ENCODE peak calls at places on chromosomes 6 and 20, in five cellular contexts. C is HL-60, R is Panc1, V is K562, D is GM12878. H is an unnamed sample.

GRCh38 chr6:2626381-2626780 is 124.3 kb downstream of the MYLK4 start:
- DNase-seq in C (no peak), R (no peak), V (no peak), D (no peak), H (no peak)

GRCh38 chr6:129312865-129313264 is 397.1 kb downstream of the ARHGAP18 start:
- DNase-seq in C (no peak), R (no peak), V (no peak), D (no peak), H (no peak)

GRCh38 chr20:44411757-44412401 is 56.4 kb downstream of the HNF4A start:
- DNase-seq in C (no peak), R (no peak), V (no peak), D (no peak), H (no peak)

GRCh38 chr6:155872961-155873360 is 417.3 kb upstream of the NOX3 start:
- DNase-seq in C (no peak), R (no peak), V (no peak), D (no peak), H (no peak)

GRCh38 chr20:1440024-1440423 is 26.6 kb downstream of the NSFL1C start:
- DNase-seq in C (no peak), R (no peak), V (peak), D (no peak), H (peak)

GRCh38 chr6:14241255-14242070 is 123.9 kb downstream of the CD83 start:
- DNase-seq in C (no peak), R (no peak), V (no peak), D (peak), H (no peak)

GRCh38 chr6:88671624-88672023 is 291.8 kb downstream of the RNGTT start:
- DNase-seq in C (no peak), R (no peak), V (no peak), D (no peak), H (no peak)

GRCh38 chr6:11613858-11614257 is 76.3 kb downstream of the TMEM170B start:
- DNase-seq in C (no peak), R (no peak), V (no peak), D (no peak), H (no peak)

GRCh38 chr6:1765160-1765900 is 155.6 kb downstream of the FOXC1 start:
- DNase-seq in C (no peak), R (no peak), V (no peak), D (no peak), H (no peak)

GRCh38 chr20:34129518-34130162 is 17.6 kb upstream of the EIF2S2 start:
- DNase-seq in C (no peak), R (peak), V (peak), D (peak), H (peak)

GRCh38 chr20:19079536-19080299 is 132.7 kb upstream of the SLC24A3 start:
- DNase-seq in C (no peak), R (no peak), V (no peak), D (no peak), H (no peak)

GRCh38 chr6:37702314-37702713 is 4.6 kb upstream of the MDGA1 start:
- DNase-seq in C (no peak), R (no peak), V (no peak), D (no peak), H (no peak)

GRCh38 chr6:1481326-1481725 is 92.0 kb downstream of the FOXF2 start:
- DNase-seq in C (no peak), R (no peak), V (no peak), D (no peak), H (no peak)

GRCh38 chr20:35306931-35307517 is 14.8 kb upstream of the FAM83C start:
- DNase-seq in C (no peak), R (no peak), V (peak), D (no peak), H (peak)

GRCh38 chr6:51892750-51893149 is 194.7 kb downstream of the PKHD1 start:
- DNase-seq in C (no peak), R (no peak), V (no peak), D (no peak), H (no peak)

GRCh38 chr6:6007311-6008113 is 787 bp upstream of the NRN1 start:
- DNase-seq in C (peak), R (no peak), V (no peak), D (no peak), H (peak)

GRCh38 chr6:43977404-43978111 is 149.7 kb downstream of the MRPL14 start:
- DNase-seq in C (no peak), R (no peak), V (peak), D (peak), H (no peak)

GRCh38 chr6:52360601-52361346 is 1.2 kb upstream of the PAQR8 start:
- DNase-seq in C (no peak), R (no peak), V (peak), D (no peak), H (no peak)

GRCh38 chr6:2185056-2185455 is 60.3 kb downstream of the GMDS start:
- DNase-seq in C (no peak), R (no peak), V (no peak), D (no peak), H (no peak)

GRCh38 chr6:35044771-35045275 is 96.3 kb downstream of the TCP11 start:
- DNase-seq in C (no peak), R (no peak), V (no peak), D (no peak), H (no peak)

GRCh38 chr20:40688129-40689099 is 622 bp downstream of the MAFB start:
- DNase-seq in C (no peak), R (no peak), V (no peak), D (no peak), H (no peak)

GRCh38 chr20:11064946-11065345 is 391.1 kb upstream of the JAG1 start:
- DNase-seq in C (no peak), R (no peak), V (no peak), D (no peak), H (no peak)

GRCh38 chr20:31606928-31607639 is 2.0 kb downstream of the ID1 start:
- DNase-seq in C (no peak), R (no peak), V (peak), D (no peak), H (peak)

GRCh38 chr6:44222486-44222986 is 859 bp upstream of the SLC29A1 start:
- DNase-seq in C (no peak), R (no peak), V (no peak), D (no peak), H (peak)

GRCh38 chr6:158892266-158892665 is 73.1 kb upstream of the EZR start:
- DNase-seq in C (no peak), R (no peak), V (no peak), D (no peak), H (no peak)

GRCh38 chr6:158895661-158896060 is 76.5 kb upstream of the EZR start:
- DNase-seq in C (no peak), R (no peak), V (no peak), D (no peak), H (no peak)

GRCh38 chr6:158897236-158897635 is 78.1 kb upstream of the EZR start:
- DNase-seq in C (no peak), R (no peak), V (no peak), D (no peak), H (no peak)

GRCh38 chr6:158894192-158894591 is 75.0 kb upstream of the EZR start:
- DNase-seq in C (no peak), R (peak), V (no peak), D (no peak), H (peak)
- TF ChIP-seq REST in C (no peak), R (no peak), V (no peak), D (no peak), H (no peak)

GRCh38 chr6:72826033-72826432 is 204.2 kb downstream of the KCNQ5 start:
- DNase-seq in C (no peak), R (no peak), V (no peak), D (no peak), H (no peak)

GRCh38 chr6:72825265-72825918 is 203.5 kb downstream of the KCNQ5 start:
- DNase-seq in C (no peak), R (no peak), V (no peak), D (peak), H (no peak)

GRCh38 chr6:72828904-72829303 is 207.0 kb downstream of the KCNQ5 start:
- DNase-seq in C (no peak), R (no peak), V (no peak), D (no peak), H (no peak)

GRCh38 chr6:72824833-72825232 is 203.0 kb downstream of the KCNQ5 start:
- DNase-seq in C (no peak), R (no peak), V (no peak), D (peak), H (no peak)

DNA sequence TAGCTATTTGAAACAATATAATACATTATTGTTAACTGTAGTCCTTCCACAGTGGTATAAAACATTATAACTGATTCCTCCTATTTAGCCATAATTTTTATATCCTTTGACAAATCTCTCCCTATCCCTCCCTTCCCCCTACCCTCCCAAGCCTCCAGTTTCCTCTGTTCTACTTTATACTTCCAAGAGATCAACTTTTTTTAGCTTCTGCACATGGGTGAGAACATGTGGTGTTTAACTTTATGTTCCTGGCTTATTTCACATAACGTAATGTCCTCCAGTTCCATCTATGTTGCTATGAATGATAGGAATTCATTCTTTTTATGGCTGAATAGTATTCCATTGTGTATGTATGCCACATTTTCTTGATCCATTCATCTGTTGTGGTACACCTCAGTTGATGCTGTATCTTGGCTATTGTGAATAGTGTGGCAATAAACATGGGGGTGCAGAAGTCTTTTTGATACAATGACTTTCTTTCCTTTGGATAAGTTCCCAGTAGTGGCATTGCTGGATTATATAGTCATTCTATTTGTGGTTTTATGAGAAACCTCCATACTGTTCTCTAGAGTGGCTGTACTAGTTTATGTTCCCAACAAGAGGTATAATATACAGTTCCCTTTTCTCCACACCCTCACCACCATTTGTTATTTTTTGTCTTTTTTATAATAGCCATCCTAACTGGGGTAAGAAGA is 205.0 kb downstream of the KCNQ5 start:
- DNase-seq in C (no peak), R (no peak), V (no peak), D (no peak), H (no peak)
- TF ChIP-seq REST in C (no peak), R (no peak), V (no peak), D (no peak), H (no peak)

DNA sequence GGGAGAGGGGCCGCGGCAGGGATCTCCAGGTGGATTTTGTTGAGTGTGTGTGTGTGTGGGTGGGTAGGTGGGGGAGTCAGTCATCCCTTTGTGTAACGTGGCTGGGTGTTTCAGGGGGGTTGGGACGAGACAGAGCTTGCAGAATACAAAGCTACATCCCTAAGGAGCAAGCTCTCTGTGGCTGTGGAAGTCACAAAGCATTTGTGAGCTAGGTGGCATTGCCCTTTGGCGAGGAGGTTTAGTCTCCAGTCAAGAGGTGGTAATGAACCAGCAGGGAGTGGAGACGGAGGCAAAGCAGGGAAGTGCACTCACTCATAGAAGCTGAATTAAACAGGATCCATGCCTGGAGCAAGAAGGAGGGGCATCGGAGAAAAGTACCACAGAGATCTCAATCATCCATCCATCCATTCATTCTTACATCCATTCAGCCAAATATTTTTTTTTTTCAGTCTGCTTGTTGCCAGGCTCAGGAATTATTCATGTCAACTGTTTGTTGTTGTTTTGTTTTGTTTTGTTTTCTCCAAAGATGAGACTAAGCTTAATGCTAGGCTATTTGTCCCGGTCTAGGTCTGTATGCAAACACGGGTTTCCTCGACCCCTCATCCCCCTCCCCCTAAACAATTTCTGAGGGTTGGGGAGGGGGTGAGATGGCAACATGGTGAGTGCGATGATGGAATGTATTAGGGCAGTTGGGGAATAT is 913 bp downstream of the HCRTR2 start:
- DNase-seq in C (no peak), R (no peak), V (no peak), D (no peak), H (peak)
- TF ChIP-seq REST in C (no peak), R (no peak), V (no peak), D (no peak), H (no peak)

GRCh38 chr6:122337645-122338044 is 61.8 kb upstream of the HSF2 start:
- DNase-seq in C (no peak), R (no peak), V (no peak), D (no peak), H (no peak)
- TF ChIP-seq REST in C (no peak), R (no peak), V (no peak), D (no peak), H (no peak)

DNA sequence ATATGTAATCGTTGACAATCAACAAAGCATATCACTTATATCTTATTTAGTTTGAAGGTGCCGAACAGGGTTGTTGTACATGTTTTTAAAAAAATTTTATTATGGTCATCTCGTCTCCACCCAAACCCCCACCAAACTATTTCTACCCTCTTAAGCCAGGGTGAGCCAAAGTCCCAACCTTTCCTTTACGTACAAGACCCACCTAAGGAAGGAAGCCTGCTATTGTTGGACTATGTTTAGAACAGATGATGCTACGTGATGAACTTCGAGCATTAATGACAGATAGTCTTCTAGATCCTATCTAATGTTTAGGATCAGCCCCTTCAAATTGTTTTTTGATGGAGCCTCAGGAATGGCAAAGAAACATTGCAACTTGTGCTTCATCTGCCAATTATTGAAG is 44.4 kb downstream of the CLIC5 start:
- DNase-seq in C (no peak), R (no peak), V (no peak), D (no peak), H (no peak)
- TF ChIP-seq REST in C (no peak), R (no peak), V (no peak), D (no peak), H (no peak)

DNA sequence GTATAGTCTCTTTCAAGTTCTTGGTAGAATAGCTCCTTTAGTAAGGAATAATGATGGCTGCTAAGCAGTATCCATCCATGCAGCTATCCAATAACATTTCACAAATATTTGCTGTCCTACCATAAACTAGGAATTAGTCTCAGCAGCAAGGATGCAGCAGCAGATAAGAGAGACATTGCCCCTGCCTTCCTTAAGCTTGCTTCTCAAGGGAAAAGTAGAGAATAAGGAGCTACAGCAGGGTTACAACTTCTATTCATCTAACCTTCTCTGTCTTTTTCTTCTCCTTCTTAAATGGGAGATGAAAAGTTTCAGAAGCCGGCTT is 2.4 kb downstream of the IL22RA2 start:
- DNase-seq in C (no peak), R (no peak), V (no peak), D (no peak), H (no peak)
- TF ChIP-seq REST in C (no peak), R (no peak), V (no peak), D (no peak), H (no peak)

GRCh38 chr20:2698186-2698817 is 5.7 kb downstream of the EBF4 start:
- DNase-seq in C (no peak), R (no peak), V (no peak), D (no peak), H (no peak)

GRCh38 chr20:2700913-2701620 is 8.5 kb downstream of the EBF4 start:
- DNase-seq in C (no peak), R (no peak), V (no peak), D (no peak), H (no peak)

GRCh38 chr20:2697768-2698167 is 5.2 kb downstream of the EBF4 start:
- DNase-seq in C (no peak), R (no peak), V (no peak), D (no peak), H (no peak)

GRCh38 chr20:2699775-2700413 is 7.3 kb downstream of the EBF4 start:
- DNase-seq in C (no peak), R (no peak), V (no peak), D (no peak), H (peak)

DNA sequence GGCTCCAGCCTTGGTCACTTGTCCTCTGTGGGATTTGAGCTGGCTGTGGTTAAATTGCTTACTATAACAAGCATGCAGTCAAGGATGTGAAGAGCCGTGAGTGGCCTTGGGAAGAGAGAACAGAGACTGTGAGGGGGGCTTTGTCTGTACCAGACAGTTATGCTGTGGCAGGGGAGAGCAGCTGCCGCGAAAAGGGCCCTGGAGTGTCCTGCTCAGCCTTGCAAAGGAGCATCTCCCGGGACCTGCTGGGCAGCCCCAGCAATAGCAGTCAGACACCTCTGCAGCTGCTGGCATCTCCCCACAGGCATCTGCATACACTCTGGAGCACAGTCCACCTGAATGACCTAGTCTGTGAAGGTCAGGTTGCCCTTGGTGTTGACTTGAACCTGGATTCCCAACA is 6.3 kb downstream of the EBF4 start:
- DNase-seq in C (no peak), R (no peak), V (no peak), D (no peak), H (no peak)
- TF ChIP-seq REST in C (no peak), R (no peak), V (no peak), D (no peak), H (no peak)

H was measured in GM23338.